ENCODE peak calls at places on chromosomes 6 and 20, in nine cellular contexts. One of them, this sample, is unnamed.

GRCh38 chr6:38161754-38162492 is 342.4 kb downstream of the ZFAND3 start:
- DNase-seq in NCI-H1436: no peak
- DNase-seq in stimulated activated CD4-positive, alpha-beta T cell treated with anti-CD3 and anti-CD28 coated beads, Interleukin-12 subunit alpha, Interleukin-12 subunit beta, amount 100 ng/mL, for 48 hours: no peak
- DNase-seq in substantia nigra: no peak
- DNase-seq in NCI-H1092: no peak
- DNase-seq in pancreas: no peak
- DNase-seq in Kasumi-1: no peak
- DNase-seq in activated T-cell treated with anti-CD3 and anti-CD28 coated beads, Interleukin-2, amount 50 U/mL, for 48 hours: no peak
- DNase-seq in T-helper 1 cell: no peak
- DNase-seq in this sample: no peak

GRCh38 chr6:140789466-140789865 is 1343.3 kb upstream of the GJE1 start:
- DNase-seq in NCI-H1436: no peak
- DNase-seq in stimulated activated CD4-positive, alpha-beta T cell treated with anti-CD3 and anti-CD28 coated beads, Interleukin-12 subunit alpha, Interleukin-12 subunit beta, amount 100 ng/mL, for 48 hours: no peak
- DNase-seq in substantia nigra: no peak
- DNase-seq in NCI-H1092: no peak
- DNase-seq in pancreas: no peak
- DNase-seq in Kasumi-1: no peak
- DNase-seq in activated T-cell treated with anti-CD3 and anti-CD28 coated beads, Interleukin-2, amount 50 U/mL, for 48 hours: no peak
- DNase-seq in T-helper 1 cell: no peak
- DNase-seq in this sample: no peak

GRCh38 chr6:25875563-25875905 is 1.5 kb upstream of the SLC17A3 start:
- DNase-seq in NCI-H1436: no peak
- DNase-seq in stimulated activated CD4-positive, alpha-beta T cell treated with anti-CD3 and anti-CD28 coated beads, Interleukin-12 subunit alpha, Interleukin-12 subunit beta, amount 100 ng/mL, for 48 hours: no peak
- DNase-seq in substantia nigra: no peak
- DNase-seq in NCI-H1092: no peak
- DNase-seq in pancreas: no peak
- DNase-seq in Kasumi-1: no peak
- DNase-seq in activated T-cell treated with anti-CD3 and anti-CD28 coated beads, Interleukin-2, amount 50 U/mL, for 48 hours: no peak
- DNase-seq in T-helper 1 cell: no peak
- DNase-seq in this sample: no peak

GRCh38 chr6:69994251-69994650 is 127.9 kb downstream of the COL19A1 start:
- DNase-seq in NCI-H1436: no peak
- DNase-seq in stimulated activated CD4-positive, alpha-beta T cell treated with anti-CD3 and anti-CD28 coated beads, Interleukin-12 subunit alpha, Interleukin-12 subunit beta, amount 100 ng/mL, for 48 hours: no peak
- DNase-seq in substantia nigra: no peak
- DNase-seq in NCI-H1092: no peak
- DNase-seq in pancreas: no peak
- DNase-seq in Kasumi-1: no peak
- DNase-seq in activated T-cell treated with anti-CD3 and anti-CD28 coated beads, Interleukin-2, amount 50 U/mL, for 48 hours: no peak
- DNase-seq in T-helper 1 cell: no peak
- DNase-seq in this sample: no peak

GRCh38 chr20:37538003-37538402 is 10.3 kb upstream of the BLCAP start:
- DNase-seq in NCI-H1436: no peak
- DNase-seq in stimulated activated CD4-positive, alpha-beta T cell treated with anti-CD3 and anti-CD28 coated beads, Interleukin-12 subunit alpha, Interleukin-12 subunit beta, amount 100 ng/mL, for 48 hours: no peak
- DNase-seq in substantia nigra: no peak
- DNase-seq in NCI-H1092: no peak
- DNase-seq in pancreas: no peak
- DNase-seq in Kasumi-1: peak; percentile 9
- DNase-seq in activated T-cell treated with anti-CD3 and anti-CD28 coated beads, Interleukin-2, amount 50 U/mL, for 48 hours: no peak
- DNase-seq in T-helper 1 cell: no peak
- DNase-seq in this sample: no peak

GRCh38 chr6:119566546-119567263 is 217.1 kb upstream of the MAN1A1 start:
- DNase-seq in NCI-H1436: no peak
- DNase-seq in stimulated activated CD4-positive, alpha-beta T cell treated with anti-CD3 and anti-CD28 coated beads, Interleukin-12 subunit alpha, Interleukin-12 subunit beta, amount 100 ng/mL, for 48 hours: no peak
- DNase-seq in substantia nigra: no peak
- DNase-seq in NCI-H1092: no peak
- DNase-seq in pancreas: no peak
- DNase-seq in Kasumi-1: no peak
- DNase-seq in activated T-cell treated with anti-CD3 and anti-CD28 coated beads, Interleukin-2, amount 50 U/mL, for 48 hours: no peak
- DNase-seq in T-helper 1 cell: no peak
- DNase-seq in this sample: no peak

GRCh38 chr20:57061058-57061900 is 205.2 kb downstream of the BMP7 start:
- DNase-seq in NCI-H1436: no peak
- DNase-seq in stimulated activated CD4-positive, alpha-beta T cell treated with anti-CD3 and anti-CD28 coated beads, Interleukin-12 subunit alpha, Interleukin-12 subunit beta, amount 100 ng/mL, for 48 hours: no peak
- DNase-seq in substantia nigra: peak; percentile 9
- DNase-seq in NCI-H1092: no peak
- DNase-seq in pancreas: no peak
- DNase-seq in Kasumi-1: peak; percentile 1
- DNase-seq in activated T-cell treated with anti-CD3 and anti-CD28 coated beads, Interleukin-2, amount 50 U/mL, for 48 hours: no peak
- DNase-seq in T-helper 1 cell: no peak
- DNase-seq in this sample: no peak

GRCh38 chr20:38434310-38434741 is 802 bp downstream of the SNHG17 start:
- DNase-seq in NCI-H1436: no peak
- DNase-seq in stimulated activated CD4-positive, alpha-beta T cell treated with anti-CD3 and anti-CD28 coated beads, Interleukin-12 subunit alpha, Interleukin-12 subunit beta, amount 100 ng/mL, for 48 hours: no peak
- DNase-seq in substantia nigra: no peak
- DNase-seq in NCI-H1092: no peak
- DNase-seq in pancreas: peak; percentile 30
- DNase-seq in Kasumi-1: no peak
- DNase-seq in activated T-cell treated with anti-CD3 and anti-CD28 coated beads, Interleukin-2, amount 50 U/mL, for 48 hours: peak; percentile 50
- DNase-seq in T-helper 1 cell: peak; percentile 26
- DNase-seq in this sample: no peak

GRCh38 chr6:156980515-156980914 is 203.3 kb downstream of the ARID1B start:
- DNase-seq in NCI-H1436: peak; percentile 59
- DNase-seq in stimulated activated CD4-positive, alpha-beta T cell treated with anti-CD3 and anti-CD28 coated beads, Interleukin-12 subunit alpha, Interleukin-12 subunit beta, amount 100 ng/mL, for 48 hours: no peak
- DNase-seq in substantia nigra: no peak
- DNase-seq in NCI-H1092: peak; percentile 42
- DNase-seq in pancreas: no peak
- DNase-seq in Kasumi-1: no peak
- DNase-seq in activated T-cell treated with anti-CD3 and anti-CD28 coated beads, Interleukin-2, amount 50 U/mL, for 48 hours: no peak
- DNase-seq in T-helper 1 cell: no peak
- DNase-seq in this sample: peak; percentile 80

GRCh38 chr20:62063601-62063980 is 2.1 kb downstream of the TAF4 start:
- DNase-seq in NCI-H1436: no peak
- DNase-seq in stimulated activated CD4-positive, alpha-beta T cell treated with anti-CD3 and anti-CD28 coated beads, Interleukin-12 subunit alpha, Interleukin-12 subunit beta, amount 100 ng/mL, for 48 hours: no peak
- DNase-seq in substantia nigra: no peak
- DNase-seq in NCI-H1092: no peak
- DNase-seq in pancreas: no peak
- DNase-seq in Kasumi-1: peak; percentile 82
- DNase-seq in activated T-cell treated with anti-CD3 and anti-CD28 coated beads, Interleukin-2, amount 50 U/mL, for 48 hours: peak; percentile 23
- DNase-seq in T-helper 1 cell: no peak
- DNase-seq in this sample: peak; percentile 25

GRCh38 chr20:51607170-51607569 is 64.7 kb upstream of the NFATC2 start:
- DNase-seq in NCI-H1436: no peak
- DNase-seq in stimulated activated CD4-positive, alpha-beta T cell treated with anti-CD3 and anti-CD28 coated beads, Interleukin-12 subunit alpha, Interleukin-12 subunit beta, amount 100 ng/mL, for 48 hours: no peak
- DNase-seq in substantia nigra: no peak
- DNase-seq in NCI-H1092: no peak
- DNase-seq in pancreas: no peak
- DNase-seq in Kasumi-1: no peak
- DNase-seq in activated T-cell treated with anti-CD3 and anti-CD28 coated beads, Interleukin-2, amount 50 U/mL, for 48 hours: no peak
- DNase-seq in T-helper 1 cell: peak; percentile 34
- DNase-seq in this sample: no peak

GRCh38 chr6:124963416-124964083 is 1.3 kb downstream of the RNF217 start:
- DNase-seq in NCI-H1436: no peak
- DNase-seq in stimulated activated CD4-positive, alpha-beta T cell treated with anti-CD3 and anti-CD28 coated beads, Interleukin-12 subunit alpha, Interleukin-12 subunit beta, amount 100 ng/mL, for 48 hours: no peak
- DNase-seq in substantia nigra: no peak
- DNase-seq in NCI-H1092: no peak
- DNase-seq in pancreas: no peak
- DNase-seq in Kasumi-1: peak; percentile 42
- DNase-seq in activated T-cell treated with anti-CD3 and anti-CD28 coated beads, Interleukin-2, amount 50 U/mL, for 48 hours: no peak
- DNase-seq in T-helper 1 cell: no peak
- DNase-seq in this sample: no peak

GRCh38 chr6:67663105-67663895 is 971.8 kb upstream of the ADGRB3 start:
- DNase-seq in NCI-H1436: no peak
- DNase-seq in stimulated activated CD4-positive, alpha-beta T cell treated with anti-CD3 and anti-CD28 coated beads, Interleukin-12 subunit alpha, Interleukin-12 subunit beta, amount 100 ng/mL, for 48 hours: no peak
- DNase-seq in substantia nigra: no peak
- DNase-seq in NCI-H1092: no peak
- DNase-seq in pancreas: no peak
- DNase-seq in Kasumi-1: no peak
- DNase-seq in activated T-cell treated with anti-CD3 and anti-CD28 coated beads, Interleukin-2, amount 50 U/mL, for 48 hours: no peak
- DNase-seq in T-helper 1 cell: no peak
- DNase-seq in this sample: no peak

GRCh38 chr6:144094731-144095133 is 641 bp downstream of the SF3B5 start:
- DNase-seq in NCI-H1436: no peak
- DNase-seq in stimulated activated CD4-positive, alpha-beta T cell treated with anti-CD3 and anti-CD28 coated beads, Interleukin-12 subunit alpha, Interleukin-12 subunit beta, amount 100 ng/mL, for 48 hours: no peak
- DNase-seq in substantia nigra: peak; percentile 46
- DNase-seq in NCI-H1092: no peak
- DNase-seq in pancreas: no peak
- DNase-seq in Kasumi-1: no peak
- DNase-seq in activated T-cell treated with anti-CD3 and anti-CD28 coated beads, Interleukin-2, amount 50 U/mL, for 48 hours: no peak
- DNase-seq in T-helper 1 cell: no peak
- DNase-seq in this sample: no peak

GRCh38 chr6:73515204-73516101 is 5.4 kb downstream of the EEF1A1 start:
- DNase-seq in NCI-H1436: peak; percentile 51
- DNase-seq in stimulated activated CD4-positive, alpha-beta T cell treated with anti-CD3 and anti-CD28 coated beads, Interleukin-12 subunit alpha, Interleukin-12 subunit beta, amount 100 ng/mL, for 48 hours: peak; percentile 43
- DNase-seq in substantia nigra: peak; percentile 32
- DNase-seq in NCI-H1092: no peak
- DNase-seq in pancreas: no peak
- DNase-seq in Kasumi-1: peak; percentile 76
- DNase-seq in activated T-cell treated with anti-CD3 and anti-CD28 coated beads, Interleukin-2, amount 50 U/mL, for 48 hours: peak; percentile 67
- DNase-seq in T-helper 1 cell: peak; percentile 78
- DNase-seq in this sample: no peak

GRCh38 chr20:57030611-57031600 is 235.5 kb downstream of the BMP7 start:
- DNase-seq in NCI-H1436: no peak
- DNase-seq in stimulated activated CD4-positive, alpha-beta T cell treated with anti-CD3 and anti-CD28 coated beads, Interleukin-12 subunit alpha, Interleukin-12 subunit beta, amount 100 ng/mL, for 48 hours: no peak
- DNase-seq in substantia nigra: no peak
- DNase-seq in NCI-H1092: no peak
- DNase-seq in pancreas: no peak
- DNase-seq in Kasumi-1: no peak
- DNase-seq in activated T-cell treated with anti-CD3 and anti-CD28 coated beads, Interleukin-2, amount 50 U/mL, for 48 hours: no peak
- DNase-seq in T-helper 1 cell: no peak
- DNase-seq in this sample: no peak

GRCh38 chr6:70369332-70369950 is 43.9 kb upstream of the FAM135A start:
- DNase-seq in NCI-H1436: peak; percentile 45
- DNase-seq in stimulated activated CD4-positive, alpha-beta T cell treated with anti-CD3 and anti-CD28 coated beads, Interleukin-12 subunit alpha, Interleukin-12 subunit beta, amount 100 ng/mL, for 48 hours: peak; percentile 63
- DNase-seq in substantia nigra: peak; percentile 42
- DNase-seq in NCI-H1092: no peak
- DNase-seq in pancreas: peak; percentile 64
- DNase-seq in Kasumi-1: peak; percentile 83
- DNase-seq in activated T-cell treated with anti-CD3 and anti-CD28 coated beads, Interleukin-2, amount 50 U/mL, for 48 hours: peak; percentile 72
- DNase-seq in T-helper 1 cell: peak; percentile 48
- DNase-seq in this sample: peak; percentile 7

GRCh38 chr20:47464380-47465101 is 37.1 kb upstream of the NCOA3 start:
- DNase-seq in NCI-H1436: no peak
- DNase-seq in stimulated activated CD4-positive, alpha-beta T cell treated with anti-CD3 and anti-CD28 coated beads, Interleukin-12 subunit alpha, Interleukin-12 subunit beta, amount 100 ng/mL, for 48 hours: no peak
- DNase-seq in substantia nigra: no peak
- DNase-seq in NCI-H1092: no peak
- DNase-seq in pancreas: no peak
- DNase-seq in Kasumi-1: no peak
- DNase-seq in activated T-cell treated with anti-CD3 and anti-CD28 coated beads, Interleukin-2, amount 50 U/mL, for 48 hours: no peak
- DNase-seq in T-helper 1 cell: no peak
- DNase-seq in this sample: peak; percentile 29

GRCh38 chr20:17571153-17571527 is 1.3 kb downstream of the DSTN start:
- DNase-seq in NCI-H1436: no peak
- DNase-seq in stimulated activated CD4-positive, alpha-beta T cell treated with anti-CD3 and anti-CD28 coated beads, Interleukin-12 subunit alpha, Interleukin-12 subunit beta, amount 100 ng/mL, for 48 hours: no peak
- DNase-seq in substantia nigra: no peak
- DNase-seq in NCI-H1092: no peak
- DNase-seq in pancreas: no peak
- DNase-seq in Kasumi-1: no peak
- DNase-seq in activated T-cell treated with anti-CD3 and anti-CD28 coated beads, Interleukin-2, amount 50 U/mL, for 48 hours: no peak
- DNase-seq in T-helper 1 cell: peak; percentile 69
- DNase-seq in this sample: no peak

GRCh38 chr6:70424296-70424695 is 11.0 kb downstream of the FAM135A start:
- DNase-seq in NCI-H1436: no peak
- DNase-seq in stimulated activated CD4-positive, alpha-beta T cell treated with anti-CD3 and anti-CD28 coated beads, Interleukin-12 subunit alpha, Interleukin-12 subunit beta, amount 100 ng/mL, for 48 hours: no peak
- DNase-seq in substantia nigra: no peak
- DNase-seq in NCI-H1092: no peak
- DNase-seq in pancreas: no peak
- DNase-seq in Kasumi-1: no peak
- DNase-seq in activated T-cell treated with anti-CD3 and anti-CD28 coated beads, Interleukin-2, amount 50 U/mL, for 48 hours: no peak
- DNase-seq in T-helper 1 cell: no peak
- DNase-seq in this sample: no peak

GRCh38 chr6:124956018-124956417 is 6.2 kb upstream of the RNF217 start:
- DNase-seq in NCI-H1436: no peak
- DNase-seq in stimulated activated CD4-positive, alpha-beta T cell treated with anti-CD3 and anti-CD28 coated beads, Interleukin-12 subunit alpha, Interleukin-12 subunit beta, amount 100 ng/mL, for 48 hours: no peak
- DNase-seq in substantia nigra: no peak
- DNase-seq in NCI-H1092: no peak
- DNase-seq in pancreas: no peak
- DNase-seq in Kasumi-1: no peak
- DNase-seq in activated T-cell treated with anti-CD3 and anti-CD28 coated beads, Interleukin-2, amount 50 U/mL, for 48 hours: no peak
- DNase-seq in T-helper 1 cell: no peak
- DNase-seq in this sample: no peak